ENCODE peak calls at places on chromosomes 12 and 14, in five cellular contexts. B, Z, C, P and U are unnamed samples.

GRCh38 chr12:34604631-34605509 is 582.6 kb downstream of the ALG10 start:
- DNase-seq in B (no peak), Z (no peak), C (peak), P (peak), U (peak)

GRCh38 chr12:3054993-3055711 is 22.0 kb upstream of the TSPAN9 start:
- DNase-seq in B (no peak), Z (no peak), C (no peak), P (peak), U (no peak)

GRCh38 chr12:76026643-76027063 is 4.9 kb downstream of the PHLDA1 start:
- DNase-seq in B (no peak), Z (no peak), C (no peak), P (no peak), U (no peak)

GRCh38 chr14:64937176-64937820 is 5.2 kb downstream of the GPX2 start:
- DNase-seq in B (no peak), Z (no peak), C (no peak), P (no peak), U (no peak)

GRCh38 chr12:59780605-59781135 is 184.8 kb downstream of the SLC16A7 start:
- DNase-seq in B (no peak), Z (no peak), C (no peak), P (no peak), U (no peak)

GRCh38 chr12:79552186-79552585 is 138.6 kb downstream of the PAWR start:
- DNase-seq in B (no peak), Z (no peak), C (no peak), P (no peak), U (no peak)

GRCh38 chr14:95346266-95346665 is 26.6 kb upstream of the CLMN start:
- DNase-seq in B (no peak), Z (no peak), C (no peak), P (no peak), U (peak)

GRCh38 chr14:65461730-65462129 is 49.2 kb downstream of the FUT8 start:
- DNase-seq in B (no peak), Z (no peak), C (no peak), P (no peak), U (no peak)

GRCh38 chr12:123398177-123398916 is 14.4 kb downstream of the KMT5A start:
- DNase-seq in B (no peak), Z (no peak), C (peak), P (peak), U (no peak)

GRCh38 chr12:75747572-75747995 is 236.2 kb upstream of the KRR1 start:
- DNase-seq in B (no peak), Z (no peak), C (no peak), P (no peak), U (no peak)

GRCh38 chr14:105864651-105865265 is 338.4 kb downstream of the TMEM121 start:
- DNase-seq in B (no peak), Z (peak), C (peak), P (peak), U (peak)

GRCh38 chr12:49346659-49347306 is at the start of gene DNAJC22:
- DNase-seq in B (no peak), Z (peak), C (no peak), P (no peak), U (no peak)

GRCh38 chr12:96416033-96416790 is 16.0 kb upstream of the CDK17 start:
- DNase-seq in B (no peak), Z (no peak), C (no peak), P (no peak), U (no peak)

GRCh38 chr14:78448483-78449094 is 278.4 kb downstream of the NRXN3 start:
- DNase-seq in B (no peak), Z (no peak), C (no peak), P (no peak), U (no peak)

GRCh38 chr12:68420225-68421008 is 88.3 kb upstream of the MDM1 start:
- DNase-seq in B (no peak), Z (no peak), C (no peak), P (no peak), U (no peak)

GRCh38 chr12:41486718-41487117 is 298.6 kb downstream of the PDZRN4 start:
- DNase-seq in B (no peak), Z (no peak), C (no peak), P (no peak), U (no peak)

GRCh38 chr12:2608608-2608945 is 186.2 kb upstream of the FKBP4 start:
- DNase-seq in B (no peak), Z (no peak), C (no peak), P (no peak), U (no peak)

GRCh38 chr14:36006623-36007022 is 169.9 kb downstream of the PTCSC3 start:
- DNase-seq in B (no peak), Z (no peak), C (no peak), P (no peak), U (no peak)